ENCODE peak calls at places on chromosomes 16 and 17, in four cellular contexts. One of them, this sample, is unnamed.

GRCh38 chr17:8057691-8058114 is 18.8 kb downstream of the ALOX15B start:
- DNase-seq in MV-4-11: peak; percentile 78
- DNase-seq in astrocyte of the spinal cord: peak; percentile 71
- DNase-seq in AG10803: peak; percentile 73
- DNase-seq in this sample: peak; percentile 82

GRCh38 chr17:39658346-39658745 is 6.8 kb upstream of the TCAP start:
- DNase-seq in MV-4-11: no peak
- DNase-seq in astrocyte of the spinal cord: no peak
- DNase-seq in AG10803: no peak
- DNase-seq in this sample: no peak

GRCh38 chr16:12583237-12583897 is 220.3 kb downstream of the CPPED1 start:
- DNase-seq in MV-4-11: no peak
- DNase-seq in astrocyte of the spinal cord: no peak
- DNase-seq in AG10803: no peak
- DNase-seq in this sample: no peak

GRCh38 chr17:9798724-9799123 is 7.3 kb upstream of the DHRS7C start:
- DNase-seq in MV-4-11: no peak
- DNase-seq in astrocyte of the spinal cord: no peak
- DNase-seq in AG10803: no peak
- DNase-seq in this sample: no peak

GRCh38 chr17:55089955-55090573 is 121.5 kb downstream of the STXBP4 start:
- DNase-seq in MV-4-11: no peak
- DNase-seq in astrocyte of the spinal cord: peak; percentile 34
- DNase-seq in AG10803: no peak
- DNase-seq in this sample: peak; percentile 26

GRCh38 chr16:80899804-80900592 is 95.6 kb upstream of the CDYL2 start:
- DNase-seq in MV-4-11: peak; percentile 29
- DNase-seq in astrocyte of the spinal cord: peak; percentile 94
- DNase-seq in AG10803: peak; percentile 34
- DNase-seq in this sample: peak; percentile 79

GRCh38 chr16:4410335-4411075 is 5.9 kb downstream of the CORO7 start:
- DNase-seq in MV-4-11: no peak
- DNase-seq in astrocyte of the spinal cord: peak; percentile 93
- DNase-seq in AG10803: peak; percentile 91
- DNase-seq in this sample: peak; percentile 95

GRCh38 chr17:61837175-61838051 is 25.9 kb downstream of the BRIP1 start:
- DNase-seq in MV-4-11: peak; percentile 42
- DNase-seq in astrocyte of the spinal cord: peak; percentile 66
- DNase-seq in AG10803: peak; percentile 73
- DNase-seq in this sample: peak; percentile 77

GRCh38 chr17:41492771-41493170 is 3.1 kb upstream of the KRT36 start:
- DNase-seq in MV-4-11: no peak
- DNase-seq in astrocyte of the spinal cord: peak; percentile 58
- DNase-seq in AG10803: no peak
- DNase-seq in this sample: peak; percentile 61

GRCh38 chr17:19748807-19749193 is 702 bp upstream of the ALDH3A1 start:
- DNase-seq in MV-4-11: no peak
- DNase-seq in astrocyte of the spinal cord: no peak
- DNase-seq in AG10803: no peak
- DNase-seq in this sample: no peak

GRCh38 chr16:23712976-23713375 is at the start of gene ERN2:
- DNase-seq in MV-4-11: no peak
- DNase-seq in astrocyte of the spinal cord: no peak
- DNase-seq in AG10803: no peak
- DNase-seq in this sample: no peak

This sample was measured in iris pigment epithelial cell.